ENCODE peak calls at places on chromosomes 6 and 20, in six cellular contexts. X is A549, G is H9, E is aorta, W is neuronal stem cell, C is psoas muscle. F is an unnamed sample. For H3K4me1, the result is how much of the 10 kb centered on the place peaks cover.

GRCh38 chr6:23526519-23526918 is 599.5 kb upstream of the NRSN1 start:
- DNase-seq in W (no peak), C (no peak), E (no peak), G (no peak), X (no peak), F (no peak)

GRCh38 chr6:34145161-34146020 is 496 bp downstream of the GRM4 start:
- DNase-seq in X (no peak), G (peak), C (no peak), E (peak), W (peak), F (no peak)

GRCh38 chr20:59645761-59646171 is 41.4 kb downstream of the PHACTR3 start:
- DNase-seq in G (peak), X (no peak), C (no peak), W (no peak), E (no peak), F (no peak)

GRCh38 chr6:10413850-10414765 is 766 bp downstream of the TFAP2A start:
- DNase-seq in W (no peak), G (peak), E (no peak), X (peak), C (no peak), F (no peak)

GRCh38 chr6:133697666-133698065 is 191.2 kb upstream of the TCF21 start:
- DNase-seq in G (no peak), C (no peak), X (no peak), W (no peak), E (no peak), F (no peak)

GRCh38 chr20:63002511-63002910 is 4.3 kb downstream of the BHLHE23 start:
- DNase-seq in W (no peak), C (no peak), X (no peak), G (no peak), E (no peak), F (no peak)

GRCh38 chr6:27617700-27618689 is 145.1 kb upstream of the ZNF184 start:
- DNase-seq in W (no peak), C (no peak), X (peak), G (peak), E (no peak), F (no peak)

GRCh38 chr6:149938571-149939462 is 3.0 kb upstream of the ULBP2 start:
- DNase-seq in X (peak), W (no peak), E (peak), G (no peak), C (no peak), F (no peak)

GRCh38 chr6:119076173-119076965 is 2.1 kb downstream of the FAM184A start:
- DNase-seq in X (no peak), C (no peak), W (no peak), E (no peak), G (no peak), F (no peak)

GRCh38 chr20:63642518-63643247 is 10.5 kb downstream of the STMN3 start:
- DNase-seq in X (no peak), G (peak), E (no peak), C (no peak), W (no peak), F (no peak)

GRCh38 chr6:154488276-154488627 is 22.2 kb downstream of the CNKSR3 start:
- DNase-seq in W (no peak), C (no peak), X (no peak), E (no peak), G (no peak), F (no peak)

GRCh38 chr20:37958856-37959255 is 55.9 kb downstream of the VSTM2L start:
- DNase-seq in G (peak), E (no peak), X (no peak), W (no peak), C (no peak), F (no peak)

GRCh38 chr20:51767018-51767866 is 948 bp downstream of the ATP9A start:
- DNase-seq in E (peak), W (peak), G (peak), X (peak), C (peak), F (peak)

GRCh38 chr20:42864116-42864515 is 325.6 kb downstream of the PTPRT start:
- DNase-seq in E (no peak), X (no peak), W (no peak), G (no peak), C (no peak), F (no peak)

GRCh38 chr20:62056975-62057374 is 8.7 kb downstream of the TAF4 start:
- DNase-seq in W (no peak), G (no peak), X (no peak), E (no peak), C (no peak), F (no peak)

GRCh38 chr20:25676164-25676809 is 20.4 kb downstream of the ZNF337 start:
- DNase-seq in X (no peak), W (no peak), C (no peak), G (no peak), E (no peak), F (no peak)

GRCh38 chr6:161618816-161619454 is 345.1 kb upstream of the AGPAT4 start:
- DNase-seq in W (peak), E (no peak), C (peak), G (peak), X (peak), F (no peak)

GRCh38 chr6:85911067-85911466 is 268.4 kb upstream of the SYNCRIP start:
- DNase-seq in C (no peak), X (no peak), E (no peak), W (no peak), G (no peak), F (no peak)

GRCh38 chr6:72974276-72974675 is 251.0 kb downstream of the KHDC1L start:
- DNase-seq in C (no peak), G (no peak), X (no peak), W (no peak), E (no peak), F (peak)

GRCh38 chr6:6699741-6700367 is 111.3 kb downstream of the LY86 start:
- DNase-seq in E (peak), C (peak), G (peak), W (no peak), X (peak), F (peak)

GRCh38 chr6:128519132-128519930 is 1.1 kb downstream of the PTPRK start:
- DNase-seq in G (peak), W (peak), X (peak), E (peak), C (peak), F (peak)

GRCh38 chr6:134686071-134686470 is 263.8 kb downstream of the ALDH8A1 start:
- DNase-seq in X (no peak), C (no peak), G (no peak), E (no peak), W (no peak), F (no peak)

GRCh38 chr6:29563435-29563834 is 3.9 kb upstream of the UBD start:
- DNase-seq in G (no peak), X (no peak), E (no peak), W (no peak), C (no peak), F (no peak)

GRCh38 chr20:4513720-4514119 is 208.0 kb upstream of the PRND start:
- DNase-seq in E (no peak), W (no peak), G (no peak), X (peak), C (no peak), F (no peak)

GRCh38 chr6:215335-216034 is 76.8 kb upstream of the DUSP22 start:
- DNase-seq in G (no peak), C (no peak), X (no peak), E (no peak), W (no peak), F (no peak)

GRCh38 chr20:35276408-35276807 is 1.5 kb downstream of the MMP24OS start:
- DNase-seq in G (no peak), E (no peak), C (no peak), W (no peak), X (no peak), F (no peak)

GRCh38 chr6:41767112-41767946 is 12.4 kb downstream of the FRS3 start:
- DNase-seq in W (no peak), E (peak), C (no peak), X (no peak), G (no peak), F (peak)

GRCh38 chr20:37721751-37722150 is 27.9 kb downstream of the CTNNBL1 start:
- DNase-seq in E (no peak), W (no peak), G (no peak), C (no peak), X (no peak), F (no peak)

GRCh38 chr6:127058027-127058426 is 60.4 kb upstream of the RSPO3 start:
- DNase-seq in G (no peak), X (no peak), E (no peak), W (no peak), C (no peak), F (no peak)

GRCh38 chr6:5078121-5078695 is 6.9 kb upstream of the PPP1R3G start:
- DNase-seq in E (no peak), G (no peak), C (no peak), X (no peak), W (no peak), F (no peak)

GRCh38 chr6:170200458-170200891 is 90.4 kb downstream of the DLL1 start:
- DNase-seq in E (no peak), W (no peak), X (no peak), G (no peak), C (no peak), F (peak)

GRCh38 chr6:141394125-141394536 is 738.6 kb upstream of the GJE1 start:
- DNase-seq in G (no peak), X (no peak), C (no peak), W (no peak), E (no peak), F (no peak)

GRCh38 chr6:68990313-68990712 is 355.2 kb downstream of the ADGRB3 start:
- DNase-seq in G (no peak), X (no peak), C (no peak), E (no peak), W (no peak), F (no peak)

GRCh38 chr6:34044945-34045595 is 100.8 kb downstream of the GRM4 start:
- DNase-seq in E (no peak), C (no peak), G (no peak), X (no peak), W (no peak), F (no peak)

GRCh38 chr6:130851026-130851425 is 23.8 kb downstream of the SMLR1 start:
- DNase-seq in X (no peak), W (no peak), C (no peak), G (no peak), E (no peak), F (no peak)

GRCh38 chr6:26519359-26519758 is 18.8 kb upstream of the HMGN4 start:
- DNase-seq in C (no peak), G (no peak), E (no peak), W (no peak), X (no peak), F (no peak)
- H3K4me1 ChIP-seq in C (under half), G (under half), E (under half), W (under half), X (under half), F (under half)

GRCh38 chr20:41038149-41038877 is 9.7 kb downstream of the TOP1 start:
- DNase-seq in X (no peak), C (no peak), G (no peak), E (no peak), W (no peak), F (no peak)
- H3K4me1 ChIP-seq in X (under half), C (half or more), G (under half), E (under half), W (under half), F (under half)

DNA sequence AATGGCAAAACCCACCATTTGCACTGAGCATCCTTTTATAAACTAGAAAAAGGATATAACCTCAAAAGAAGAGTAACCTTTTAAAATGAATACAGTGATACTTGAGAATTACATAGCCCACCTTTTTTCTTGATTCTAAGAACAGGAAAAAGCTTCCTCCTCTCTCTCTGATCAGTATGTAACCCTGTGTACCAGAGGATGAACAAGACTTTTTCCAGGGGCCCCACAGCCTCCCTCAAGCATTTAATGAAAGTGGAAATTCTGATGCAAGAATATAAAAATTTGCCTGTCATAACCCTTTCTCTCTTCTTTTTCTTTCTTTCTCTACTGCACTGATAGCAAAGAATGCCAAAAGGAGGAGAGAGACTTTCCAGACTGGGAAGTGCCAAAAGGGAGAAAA is 64.2 kb upstream of the BTN3A2 start:
- DNase-seq in G (no peak), E (no peak), C (no peak), X (no peak), W (no peak), F (no peak)
- H3K4me1 ChIP-seq in G (under half), E (under half), C (under half), X (under half), W (under half), F (under half)

DNA sequence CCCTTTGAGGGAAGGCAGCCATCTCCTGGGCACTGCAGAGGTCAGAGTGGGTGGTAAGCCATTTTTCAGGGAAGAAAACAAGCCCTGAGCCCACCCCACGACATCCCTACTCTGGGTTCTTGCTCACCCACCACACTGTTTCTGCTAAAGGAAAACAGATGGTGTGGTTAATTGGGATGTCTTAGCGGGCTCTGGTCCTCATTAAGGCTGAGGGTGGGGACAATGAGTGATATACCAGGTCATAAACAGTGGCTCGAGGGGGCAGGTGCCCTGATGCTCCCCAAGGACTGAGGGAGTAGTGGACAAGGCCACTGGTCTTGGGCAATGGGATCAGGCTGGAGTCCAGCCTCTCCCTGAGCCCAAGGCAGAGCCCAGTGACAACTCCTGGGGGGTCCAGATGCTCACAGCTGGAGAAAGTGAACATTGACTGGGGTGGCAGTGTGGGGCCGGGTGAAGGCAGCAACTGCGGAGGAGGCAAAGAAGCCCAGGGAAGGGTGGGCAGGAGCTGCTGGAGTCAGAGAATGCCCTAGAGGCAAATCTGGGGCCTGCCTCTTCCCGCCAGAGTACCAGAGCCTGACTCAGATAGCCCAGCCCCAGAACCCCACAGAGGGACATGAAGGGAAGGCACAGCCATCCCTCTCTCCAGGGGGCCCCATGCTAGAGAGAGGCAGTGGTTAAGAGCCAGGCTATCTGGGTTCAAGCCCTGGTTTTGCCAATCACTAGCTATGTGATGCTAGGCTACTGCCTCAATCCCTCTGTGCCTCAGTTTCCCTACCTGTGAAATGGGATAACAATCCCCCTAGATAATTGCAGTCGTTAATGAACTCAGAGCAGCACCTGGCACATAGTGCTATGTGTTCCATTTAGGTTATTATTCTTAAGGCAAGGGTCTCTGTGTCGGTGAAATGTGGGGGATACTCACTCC is 72.4 kb downstream of the MRPL14 start:
- DNase-seq in W (no peak), G (no peak), E (peak), C (no peak), X (no peak), F (no peak)
- H3K4me1 ChIP-seq in W (under half), G (under half), E (under half), C (under half), X (half or more), F (under half)

GRCh38 chr6:36110053-36110452 is 20.3 kb upstream of the MAPK13 start:
- DNase-seq in C (peak), X (no peak), G (no peak), W (no peak), E (no peak), F (no peak)
- H3K4me1 ChIP-seq in C (under half), X (under half), G (under half), W (under half), E (under half), F (under half)

GRCh38 chr6:43178150-43178549 is 3.8 kb upstream of the CUL9 start:
- DNase-seq in W (no peak), C (no peak), X (no peak), E (no peak), G (no peak), F (no peak)
- H3K4me1 ChIP-seq in W (under half), C (under half), X (under half), E (under half), G (under half), F (under half)

GRCh38 chr6:167578371-167578901 is 248.3 kb upstream of the AFDN start:
- DNase-seq in C (no peak), E (no peak), G (no peak), W (no peak), X (no peak), F (no peak)

GRCh38 chr6:167579786-167580370 is 246.8 kb upstream of the AFDN start:
- DNase-seq in G (no peak), W (no peak), E (no peak), X (no peak), C (no peak), F (no peak)

GRCh38 chr6:167576798-167577528 is 249.7 kb upstream of the AFDN start:
- DNase-seq in E (no peak), W (no peak), C (no peak), G (no peak), X (no peak), F (no peak)

GRCh38 chr6:167576050-167576741 is 250.5 kb upstream of the AFDN start:
- DNase-seq in G (no peak), W (no peak), E (no peak), C (no peak), X (no peak), F (no peak)

DNA sequence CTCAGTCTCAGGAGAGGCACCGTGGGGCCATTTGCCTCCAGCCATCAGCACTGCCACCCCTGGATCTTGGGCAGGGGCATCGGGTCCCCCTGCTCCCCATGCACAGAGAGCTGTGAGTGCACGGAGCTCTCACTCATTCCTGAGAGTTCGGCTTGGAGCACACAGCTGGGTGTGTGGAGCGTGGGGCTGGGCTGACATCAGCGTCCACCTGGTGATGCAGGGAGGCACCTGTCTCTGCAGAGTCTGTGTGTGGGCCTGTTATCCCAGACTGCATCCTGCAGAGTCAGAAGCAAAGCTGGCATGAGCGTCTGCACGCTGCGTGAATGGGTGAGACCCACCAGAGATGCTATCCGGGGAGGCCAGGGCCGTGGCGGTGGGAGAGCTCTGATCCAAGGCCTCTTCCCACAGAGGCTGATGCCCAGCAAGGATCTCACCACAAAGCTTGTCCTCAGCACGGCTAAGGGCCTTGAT is 248.8 kb upstream of the AFDN start:
- DNase-seq in C (no peak), X (no peak), W (no peak), G (no peak), E (no peak), F (no peak)
- H3K4me1 ChIP-seq in C (under half), X (under half), W (under half), G (under half), E (under half), F (under half)

GRCh38 chr20:55242853-55243252 is 762.5 kb downstream of the CBLN4 start:
- DNase-seq in W (no peak), C (no peak), X (no peak), E (no peak), G (no peak), F (no peak)

GRCh38 chr20:55239269-55239668 is 763.9 kb downstream of the DOK5 start:
- DNase-seq in G (no peak), X (no peak), C (no peak), W (no peak), E (no peak), F (no peak)
- H3K4me1 ChIP-seq in G (under half), X (under half), C (under half), W (under half), E (under half), F (under half)

GRCh38 chr6:137810554-137811120 is 56.4 kb upstream of the TNFAIP3 start:
- DNase-seq in W (no peak), C (no peak), X (no peak), E (no peak), G (no peak), F (no peak)
- H3K4me1 ChIP-seq in W (under half), C (under half), X (under half), E (under half), G (under half), F (under half)